ENCODE peak calls at places on chromosome X, in six cellular contexts. D is activated CD8-positive, alpha-beta memory T cell treated with anti-CD3 and anti-CD28 coated beads, Interleukin-2, amount 10 ng/mL, durations not matched to agents 7 days and 5 days; O is GM03348; I is activated CD4-positive, alpha-beta T cell treated with anti-CD3 and anti-CD28 coated beads, Interleukin-2, amount 50 U/mL, for 4 hours; J is HEK293T; U is neuronal stem cell. B is an unnamed sample.

GRCh38 chrX:47704736-47705135 is 45.8 kb upstream of the UXT start:
- DNase-seq in U (no peak), I (no peak), O (no peak), D (no peak), J (no peak), B (no peak)

GRCh38 chrX:42119076-42119475 is 195.7 kb upstream of the CASK start:
- DNase-seq in U (no peak), I (no peak), O (peak; percentile 24), J (no peak), D (no peak), B (peak; percentile 90)

GRCh38 chrX:154540897-154541535 is 5.6 kb downstream of the G6PD start:
- DNase-seq in U (no peak), O (no peak), D (no peak), J (no peak), I (no peak), B (peak; percentile 39)

GRCh38 chrX:42837747-42838146 is 59.8 kb upstream of the PPP1R2C start:
- DNase-seq in I (no peak), J (no peak), O (no peak), U (no peak), D (no peak), B (no peak)

GRCh38 chrX:45266456-45266855 is 65.8 kb upstream of the DIPK2B start:
- DNase-seq in I (no peak), U (no peak), O (no peak), J (no peak), D (no peak), B (no peak)

GRCh38 chrX:153769865-153770605 is 6.0 kb downstream of the PLXNB3 start:
- DNase-seq in O (no peak), J (no peak), I (no peak), U (no peak), D (no peak), B (no peak)

GRCh38 chrX:70234355-70234754 is at the start of gene AWAT1:
- DNase-seq in O (no peak), D (no peak), J (no peak), I (no peak), U (no peak), B (no peak)

GRCh38 chrX:50988649-50989048 is 78.1 kb downstream of the BMP15 start:
- DNase-seq in D (no peak), J (peak; percentile 33), O (peak; percentile 32), I (no peak), U (no peak), B (peak; percentile 46)

GRCh38 chrX:68571292-68572256 is 72.7 kb downstream of the YIPF6 start:
- DNase-seq in O (peak; percentile 13), D (peak; percentile 40), J (no peak), U (no peak), I (no peak), B (peak; percentile 83)

GRCh38 chrX:124033821-124034220 is 72.3 kb downstream of the STAG2 start:
- DNase-seq in J (no peak), U (no peak), O (peak; percentile 26), D (no peak), I (no peak), B (peak; percentile 54)

GRCh38 chrX:151081016-151081415 is 95.4 kb upstream of the GPR50 start:
- DNase-seq in D (no peak), I (no peak), J (no peak), U (no peak), O (no peak), B (no peak)

GRCh38 chrX:17656035-17656418 is 81.3 kb upstream of the SCML1 start:
- DNase-seq in U (no peak), I (no peak), J (no peak), O (peak; percentile 20), D (no peak), B (no peak)

GRCh38 chrX:40778861-40779575 is 43.7 kb upstream of the MED14 start:
- DNase-seq in O (no peak), J (no peak), I (no peak), U (no peak), D (no peak), B (peak; percentile 14)

GRCh38 chrX:44225667-44226066 is 117.8 kb downstream of the EFHC2 start:
- DNase-seq in O (no peak), J (no peak), I (no peak), U (no peak), D (no peak), B (no peak)

GRCh38 chrX:73765776-73766465 is 202.9 kb downstream of the CHIC1 start:
- DNase-seq in U (no peak), D (no peak), I (no peak), O (no peak), J (no peak), B (no peak)

GRCh38 chrX:53713987-53714579 is 27.6 kb upstream of the HUWE1 start:
- DNase-seq in J (no peak), D (no peak), I (no peak), O (no peak), U (no peak), B (peak; percentile 11)

GRCh38 chrX:28988246-28988645 is 401.0 kb downstream of the IL1RAPL1 start:
- DNase-seq in O (no peak), I (no peak), U (no peak), D (no peak), J (no peak), B (no peak)

GRCh38 chrX:39814391-39814790 is 283.4 kb downstream of the BCOR start:
- DNase-seq in D (peak; percentile 64), I (peak; percentile 33), O (peak; percentile 27), U (no peak), J (peak; percentile 22), B (peak; percentile 41)

GRCh38 chrX:50971390-50971789 is 60.9 kb downstream of the BMP15 start:
- DNase-seq in J (no peak), D (no peak), U (no peak), O (peak; percentile 23), I (no peak), B (peak; percentile 0)

GRCh38 chrX:45735571-45735970 is 534.9 kb upstream of the DIPK2B start:
- DNase-seq in U (no peak), J (no peak), D (no peak), I (no peak), O (no peak), B (no peak)

GRCh38 chrX:112654871-112655270 is 24.9 kb downstream of the LHFPL1 start:
- DNase-seq in O (peak; percentile 30), I (no peak), U (no peak), J (no peak), D (no peak), B (peak; percentile 23)

GRCh38 chrX:136870064-136870463 is 10.5 kb downstream of the RBMX start:
- DNase-seq in U (no peak), J (no peak), D (no peak), O (no peak), I (no peak), B (no peak)

GRCh38 chrX:30219372-30219771 is 4.0 kb downstream of the MAGEB2 start:
- DNase-seq in I (no peak), D (no peak), U (no peak), J (no peak), O (no peak), B (no peak)